ENCODE peak calls at places on chromosome 12, in four cellular contexts. R, V, P and T are unnamed samples. For H3K36me3 and H3K27me3, the result is how much of the 10 kb centered on the place peaks cover.

GRCh38 chr12:1069846-1070245 is 78.8 kb downstream of the ERC1 start:
- DNase-seq in R (no peak), V (no peak), P (no peak), T (no peak)

GRCh38 chr12:65282840-65283239 is 4.4 kb downstream of the MSRB3 start:
- DNase-seq in R (no peak), V (no peak), P (no peak), T (no peak)

GRCh38 chr12:26121841-26122680 is 2.8 kb downstream of the BHLHE41 start:
- DNase-seq in R (peak), V (peak), P (no peak), T (peak)

GRCh38 chr12:80937391-80938238 is at the start of gene LIN7A:
- DNase-seq in R (peak), V (peak), P (peak), T (peak)

GRCh38 chr12:108722992-108723766 is 8.1 kb downstream of the CORO1C start:
- DNase-seq in R (peak), V (no peak), P (peak), T (no peak)

GRCh38 chr12:78406776-78407335 is 457.7 kb upstream of the SYT1 start:
- DNase-seq in R (peak), V (no peak), P (no peak), T (no peak)

GRCh38 chr12:43805149-43805856 is 814 bp downstream of the TWF1 start:
- DNase-seq in R (no peak), V (no peak), P (no peak), T (peak)

GRCh38 chr12:69007166-69007857 is 74.3 kb upstream of the CPM start:
- DNase-seq in R (no peak), V (no peak), P (peak), T (peak)

GRCh38 chr12:68240975-68241374 is 12.4 kb downstream of the IL22 start:
- DNase-seq in R (no peak), V (no peak), P (no peak), T (no peak)

GRCh38 chr12:55738113-55739024 is 4.6 kb upstream of the GDF11 start:
- DNase-seq in R (peak), V (peak), P (peak), T (peak)

GRCh38 chr12:109655578-109655977 is 58.0 kb upstream of the FAM222A start:
- DNase-seq in R (no peak), V (no peak), P (no peak), T (no peak)

GRCh38 chr12:39033789-39034188 is 128.4 kb upstream of the CPNE8 start:
- DNase-seq in R (peak), V (no peak), P (no peak), T (no peak)

GRCh38 chr12:30996752-30997151 is 70.2 kb downstream of the TSPAN11 start:
- DNase-seq in R (no peak), V (no peak), P (no peak), T (no peak)

GRCh38 chr12:81888961-81889360 is 129.8 kb upstream of the PPFIA2 start:
- DNase-seq in R (peak), V (no peak), P (no peak), T (no peak)

GRCh38 chr12:76967181-76967885 is 88.5 kb upstream of the CSRP2 start:
- DNase-seq in R (no peak), V (no peak), P (no peak), T (no peak)

GRCh38 chr12:2792670-2793500 is 1.9 kb upstream of the FKBP4 start:
- DNase-seq in R (no peak), V (no peak), P (no peak), T (no peak)

GRCh38 chr12:117180790-117181467 is 9.3 kb downstream of the FBXO21 start:
- DNase-seq in R (no peak), V (no peak), P (no peak), T (no peak)

GRCh38 chr12:3168223-3168770 is 91.1 kb downstream of the TSPAN9 start:
- DNase-seq in R (no peak), V (no peak), P (no peak), T (no peak)

GRCh38 chr12:1277905-1278304 is 286.9 kb downstream of the ERC1 start:
- DNase-seq in R (no peak), V (no peak), P (no peak), T (no peak)

GRCh38 chr12:51388066-51388799 is 3.0 kb downstream of the GALNT6 start:
- DNase-seq in R (peak), V (peak), P (no peak), T (peak)

GRCh38 chr12:71589478-71589881 is 74.2 kb downstream of the ZFC3H1 start:
- DNase-seq in R (no peak), V (no peak), P (no peak), T (no peak)

GRCh38 chr12:70393787-70394519 is 27.9 kb downstream of the KCNMB4 start:
- DNase-seq in R (no peak), V (no peak), P (no peak), T (no peak)

GRCh38 chr12:11695321-11695720 is 45.8 kb downstream of the ETV6 start:
- DNase-seq in R (peak), V (no peak), P (no peak), T (no peak)

DNA sequence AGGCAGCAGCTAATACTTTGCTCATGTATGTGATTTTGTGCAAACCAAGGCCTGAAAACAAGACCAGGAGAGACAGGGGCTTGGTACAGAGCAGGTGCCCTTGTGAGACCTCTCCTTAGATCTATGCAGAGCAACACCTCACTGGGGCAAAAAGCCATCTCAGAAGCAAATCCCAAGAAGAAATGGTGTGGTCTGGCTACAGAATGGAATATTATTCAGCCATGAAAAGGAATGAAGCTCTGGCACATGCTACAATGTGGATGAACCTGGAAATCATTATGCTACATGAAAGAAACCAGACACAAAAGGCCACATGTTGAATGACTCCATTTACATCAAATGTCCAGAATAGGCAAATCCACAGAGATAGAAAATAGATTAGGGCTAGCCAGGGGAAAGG is 61.6 kb downstream of the KDM2B start:
- DNase-seq in R (no peak), V (no peak), P (no peak), T (no peak)
- H3K36me3 ChIP-seq in R (under half), V (under half), P (under half), T (under half)

DNA sequence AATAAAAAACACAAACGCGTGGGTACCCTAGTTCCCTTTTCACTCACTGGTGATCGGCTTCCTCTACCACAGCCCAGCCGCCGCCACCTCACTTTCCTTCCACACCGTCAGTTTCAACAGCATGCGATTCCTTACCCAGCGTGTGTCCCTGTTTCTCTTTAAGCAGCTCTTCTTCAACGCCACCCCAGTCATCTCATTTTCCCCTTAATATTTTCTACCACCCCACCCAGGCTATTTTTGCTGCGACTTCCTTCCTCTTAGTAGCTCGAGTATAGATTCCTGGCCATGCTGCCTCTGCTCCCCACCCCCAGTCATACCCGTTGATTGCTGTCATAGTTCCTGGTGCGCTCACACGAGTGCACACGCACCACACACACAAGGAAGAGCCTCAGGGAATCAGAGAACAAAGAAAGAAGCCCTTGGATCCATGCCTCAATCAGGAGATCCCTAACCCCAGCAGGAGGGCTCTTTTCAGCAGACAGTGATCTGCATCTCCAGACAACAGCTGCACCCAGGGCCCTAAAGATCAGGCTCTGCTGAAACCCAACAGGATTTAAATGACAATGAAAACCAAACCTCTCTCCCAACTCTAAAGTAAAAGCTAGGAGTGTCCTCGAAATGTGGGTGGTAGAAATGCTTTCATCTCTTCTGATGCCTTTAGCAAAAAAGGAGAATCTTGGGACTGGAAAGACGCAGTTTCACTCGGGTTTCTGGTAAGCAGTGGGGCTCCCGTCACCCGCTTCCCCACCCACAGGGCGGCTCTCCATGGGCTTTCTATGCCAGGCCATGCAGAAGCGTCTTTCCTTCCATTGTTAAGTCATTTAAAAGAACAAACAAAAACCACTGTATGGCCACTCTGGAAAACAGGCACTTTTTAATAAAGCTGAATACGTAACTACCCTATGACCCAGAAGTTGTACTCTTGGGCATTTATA is 23.8 kb downstream of the VPS37B start:
- DNase-seq in R (peak), V (peak), P (no peak), T (peak)
- H3K4me3 ChIP-seq in R (no peak), V (peak), P (no peak), T (no peak)

DNA sequence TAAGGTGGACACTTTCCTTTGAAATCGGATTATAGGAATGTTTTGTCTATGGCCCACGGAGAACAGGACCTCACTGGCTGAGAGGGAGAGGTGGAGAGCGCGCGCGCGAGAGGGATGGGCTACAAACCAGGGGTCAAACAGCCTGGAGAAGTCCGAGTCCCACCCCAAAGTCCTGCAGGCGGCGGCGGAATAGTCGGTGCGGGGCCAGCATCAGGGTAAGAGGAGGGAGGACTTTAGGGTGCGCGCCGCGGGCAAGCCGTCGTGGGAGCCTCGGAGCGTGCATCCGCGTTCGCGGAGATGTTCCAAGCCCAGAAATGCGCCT is 3.3 kb upstream of the HOXC8 start:
- DNase-seq in R (no peak), V (no peak), P (no peak), T (peak)
- H3K27me3 ChIP-seq in R (half or more), V (under half), P (under half), T (half or more)

DNA sequence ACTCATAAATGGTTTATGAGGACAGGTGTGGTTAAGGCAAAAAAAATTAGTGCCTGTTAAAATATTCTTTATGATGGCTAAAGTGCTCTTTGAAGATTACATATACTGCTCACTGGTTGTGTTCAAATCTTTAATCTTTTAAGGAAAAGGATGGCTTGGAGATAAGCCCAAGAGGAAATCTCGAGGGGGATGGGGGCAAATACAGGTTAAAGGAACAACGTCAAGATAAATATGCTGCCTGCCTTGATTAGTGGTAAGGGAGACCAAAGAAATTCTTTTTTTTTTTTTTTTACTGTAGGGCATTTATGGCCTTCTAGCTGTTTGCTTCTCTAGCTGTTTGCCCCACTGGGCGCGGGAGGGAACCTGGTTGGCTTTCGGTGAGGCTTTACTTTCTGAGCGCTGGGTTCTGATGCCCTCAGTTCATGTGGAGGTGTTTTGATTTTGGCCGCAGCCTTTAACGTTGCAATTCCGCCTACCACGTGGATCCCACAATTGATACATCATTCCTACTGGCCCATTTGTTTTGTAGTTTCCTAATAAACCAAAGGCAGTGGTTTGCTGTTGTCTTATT is 5.6 kb downstream of the CCND2 start:
- DNase-seq in R (no peak), V (no peak), P (no peak), T (no peak)
- H3K36me3 ChIP-seq in R (under half), V (half or more), P (under half), T (half or more)

GRCh38 chr12:99804715-99805114 is 157.2 kb downstream of the GARIN6 start:
- DNase-seq in R (no peak), V (no peak), P (no peak), T (no peak)

GRCh38 chr12:99809921-99810320 is 162.4 kb downstream of the GARIN6 start:
- DNase-seq in R (peak), V (no peak), P (no peak), T (no peak)

GRCh38 chr12:99810718-99811593 is 163.4 kb downstream of the GARIN6 start:
- DNase-seq in R (peak), V (no peak), P (no peak), T (no peak)

DNA sequence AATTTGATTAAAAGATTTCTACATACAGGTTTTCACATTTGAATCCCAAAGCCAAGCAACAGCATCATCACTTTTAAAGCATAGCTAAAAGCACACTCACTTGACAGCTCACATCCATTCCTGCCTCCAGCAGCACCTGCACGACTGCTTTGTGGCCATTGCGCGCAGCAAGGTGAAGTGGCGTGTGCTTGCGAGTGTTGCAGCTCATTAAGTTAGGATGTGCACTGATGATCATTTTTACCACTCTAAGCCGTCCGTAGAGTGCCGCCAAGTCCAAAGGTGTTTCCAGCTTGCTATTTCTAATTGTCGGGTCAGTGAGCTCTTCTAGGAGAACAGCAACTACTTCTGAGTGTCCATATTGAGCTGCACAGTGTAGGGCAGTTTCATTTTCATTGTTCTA is 158.8 kb downstream of the GARIN6 start:
- DNase-seq in R (no peak), V (no peak), P (no peak), T (no peak)
- H3K4me3 ChIP-seq in R (no peak), V (no peak), P (no peak), T (no peak)

GRCh38 chr12:53956251-53956887 is 1.7 kb downstream of the HOXC12 start:
- DNase-seq in R (no peak), V (peak), P (no peak), T (no peak)
- H3K27me3 ChIP-seq in R (half or more), V (half or more), P (under half), T (half or more)

GRCh38 chr12:124460771-124461170 is 106.6 kb downstream of the NCOR2 start:
- DNase-seq in R (no peak), V (no peak), P (no peak), T (no peak)
- H3K36me3 ChIP-seq in R (under half), V (under half), P (under half), T (under half)